ENCODE peak calls at places on chromosome 1, in nine cellular contexts. S is hepatocyte, F is MCF 10A, B is prostate gland, U is HFF-Myc, G is pancreas, W is fibroblast of lung, L is HL-60, T is left ventricle myocardium inferior. K is an unnamed sample.

GRCh38 chr1:86741947-86742572 is 37.7 kb downstream of the SH3GLB1 start:
- DNase-seq in S (peak), F (peak), B (peak), U (no peak), G (no peak), W (no peak), L (no peak), T (no peak), K (no peak)

GRCh38 chr1:5983361-5984103 is 8.7 kb downstream of the NPHP4 start:
- DNase-seq in S (no peak), F (peak), B (no peak), U (peak), G (no peak), W (peak), L (no peak), T (no peak), K (no peak)

GRCh38 chr1:240947438-240948224 is 335.7 kb upstream of the GREM2 start:
- DNase-seq in S (peak), F (no peak), B (no peak), U (no peak), G (no peak), W (no peak), L (no peak), T (no peak), K (no peak)

GRCh38 chr1:2544093-2544874 is 11.9 kb upstream of the TNFRSF14 start:
- DNase-seq in S (no peak), F (no peak), B (no peak), U (no peak), G (no peak), W (peak), L (no peak), T (no peak), K (no peak)

GRCh38 chr1:215566556-215567490 is at the start of gene KCTD3:
- DNase-seq in S (peak), F (peak), B (peak), U (peak), G (peak), W (peak), L (peak), T (peak), K (no peak)

GRCh38 chr1:39977202-39977601 is 22.3 kb downstream of the MFSD2A start:
- DNase-seq in S (no peak), F (no peak), B (no peak), U (no peak), G (no peak), W (peak), L (no peak), T (no peak), K (no peak)

GRCh38 chr1:63679076-63679475 is 85.9 kb downstream of the PGM1 start:
- DNase-seq in S (no peak), F (no peak), B (no peak), U (no peak), G (no peak), W (peak), L (no peak), T (no peak), K (no peak)

GRCh38 chr1:203267347-203267846 is 37.9 kb upstream of the BTG2 start:
- DNase-seq in S (peak), F (peak), B (peak), U (peak), G (peak), W (peak), L (peak), T (peak), K (peak)

GRCh38 chr1:15180189-15180588 is 26.6 kb downstream of the TMEM51 start:
- DNase-seq in S (no peak), F (no peak), B (no peak), U (no peak), G (peak), W (peak), L (no peak), T (no peak), K (no peak)

GRCh38 chr1:54312874-54313316 is 93.3 kb downstream of the SSBP3 start:
- DNase-seq in S (peak), F (no peak), B (no peak), U (peak), G (no peak), W (peak), L (no peak), T (peak), K (no peak)

GRCh38 chr1:170032531-170033295 is 41.8 kb downstream of the KIFAP3 start:
- DNase-seq in S (no peak), F (peak), B (no peak), U (peak), G (no peak), W (peak), L (no peak), T (no peak), K (no peak)

GRCh38 chr1:187383366-187383765 is 554.6 kb downstream of the PLA2G4A start:
- DNase-seq in S (no peak), F (peak), B (no peak), U (no peak), G (no peak), W (no peak), L (no peak), T (no peak), K (no peak)
- TF ChIP-seq CTCF in S (no peak), F (no peak), B (no peak), U (no peak), G (no peak), W (no peak), L (no peak), T (no peak), K (peak)

GRCh38 chr1:156052862-156053769 is 482 bp downstream of the UBQLN4 start:
- DNase-seq in S (peak), F (peak), B (no peak), U (peak), G (peak), W (peak), L (peak), T (peak), K (peak)
- TF ChIP-seq CTCF in S (peak), F (peak), B (peak), U (peak), G (no peak), W (peak), L (no peak), T (peak), K (peak)

GRCh38 chr1:19398309-19398760 is 86.2 kb downstream of the SLC66A1 start:
- DNase-seq in S (peak), F (peak), B (no peak), U (peak), G (no peak), W (peak), L (no peak), T (no peak), K (no peak)
- TF ChIP-seq CTCF in S (peak), F (no peak), B (no peak), U (peak), G (no peak), W (peak), L (no peak), T (no peak), K (no peak)

DNA sequence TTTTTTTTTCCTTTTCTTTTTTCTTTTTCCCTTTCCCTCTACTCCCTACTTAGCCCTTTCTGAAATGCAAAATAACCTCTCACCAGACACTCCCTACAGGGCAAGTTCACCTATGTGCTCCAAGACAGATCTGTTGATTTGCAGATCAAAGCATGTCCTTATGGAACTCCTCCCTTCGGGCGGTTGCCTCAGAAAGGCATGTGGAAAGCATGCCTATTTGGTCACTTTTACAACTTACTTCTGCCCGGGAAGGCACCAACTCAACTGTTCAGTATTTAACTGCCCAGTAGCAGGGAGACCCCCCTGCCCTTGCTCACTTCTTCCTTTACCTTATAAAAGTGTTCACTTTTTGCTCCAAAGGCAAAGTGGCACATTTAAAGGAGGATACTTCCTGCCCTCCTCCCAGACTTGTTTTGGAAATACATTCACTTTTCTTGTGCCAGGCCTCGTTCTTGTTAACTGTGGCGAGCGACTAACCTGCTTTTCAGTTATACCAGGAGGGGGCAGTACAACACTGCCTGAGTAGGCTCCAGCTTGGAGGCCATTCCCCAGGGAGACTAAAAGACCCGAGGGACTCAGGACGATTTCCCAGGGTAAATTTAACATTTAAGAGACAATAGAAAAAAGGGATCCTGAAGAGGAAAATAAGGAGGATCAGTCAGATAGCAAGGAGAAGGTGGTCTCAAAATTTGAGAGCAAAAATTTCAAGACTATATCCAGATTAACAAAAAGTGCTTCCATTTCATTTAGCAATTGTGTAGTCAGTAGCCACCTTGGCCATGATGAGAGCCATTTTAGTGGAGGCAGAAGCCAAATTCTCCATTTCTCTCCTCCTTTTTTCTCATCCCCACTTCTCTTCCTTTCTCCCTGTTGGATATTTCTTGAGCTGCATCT is 12.3 kb upstream of the SLAMF7 start:
- DNase-seq in S (peak), F (peak), B (peak), U (peak), G (peak), W (peak), L (peak), T (no peak), K (peak)
- TF ChIP-seq CTCF in S (peak), F (peak), B (peak), U (peak), G (peak), W (peak), L (peak), T (peak), K (peak)

GRCh38 chr1:162305969-162306368 is 70.7 kb downstream of the SPATA46 start:
- DNase-seq in S (peak), F (peak), B (no peak), U (no peak), G (peak), W (peak), L (no peak), T (no peak), K (no peak)
- TF ChIP-seq CTCF in S (no peak), F (no peak), B (no peak), U (no peak), G (no peak), W (no peak), L (no peak), T (no peak), K (no peak)

DNA sequence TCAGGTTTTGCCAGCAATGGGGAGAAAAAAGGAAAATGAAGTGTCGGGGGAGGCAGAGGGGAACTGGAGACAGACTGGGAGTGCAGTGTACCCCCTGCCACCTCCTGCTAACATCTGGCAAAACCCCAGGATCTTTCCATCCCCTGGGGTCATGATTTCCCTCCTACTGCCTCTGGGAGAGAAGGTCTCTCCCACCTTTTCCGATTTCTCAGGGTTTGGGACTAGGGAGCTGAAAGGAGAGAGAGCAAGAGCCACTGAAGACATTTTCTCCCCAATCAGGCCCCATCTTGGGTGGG is 5.1 kb downstream of the FHL3 start:
- DNase-seq in S (no peak), F (no peak), B (no peak), U (no peak), G (no peak), W (no peak), L (no peak), T (no peak), K (no peak)
- TF ChIP-seq CTCF in S (no peak), F (no peak), B (no peak), U (no peak), G (no peak), W (no peak), L (no peak), T (no peak), K (no peak)

DNA sequence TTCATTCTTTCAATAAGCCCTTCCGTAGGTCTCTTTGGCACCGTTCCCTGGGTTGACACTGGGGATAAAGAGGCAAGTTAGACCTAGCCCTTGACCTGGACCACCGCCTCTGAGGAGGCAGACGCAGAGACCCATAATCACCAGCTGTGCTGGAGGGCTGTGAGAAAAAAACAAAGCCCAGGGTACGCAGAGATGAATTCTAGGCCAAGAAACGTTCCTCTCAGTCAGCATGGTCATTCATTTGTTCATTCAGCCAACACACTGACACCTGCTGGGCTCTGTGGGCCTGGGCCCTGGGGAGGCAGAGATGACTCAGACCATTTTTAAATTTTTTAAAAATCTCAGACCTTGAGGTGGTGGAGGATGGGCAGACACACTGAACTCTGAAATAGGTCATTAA is 26.3 kb upstream of the TRABD2B start:
- DNase-seq in S (no peak), F (no peak), B (no peak), U (no peak), G (no peak), W (no peak), L (no peak), T (no peak), K (no peak)
- TF ChIP-seq CTCF in S (no peak), F (no peak), B (no peak), U (no peak), G (no peak), W (no peak), L (no peak), T (no peak), K (no peak)

DNA sequence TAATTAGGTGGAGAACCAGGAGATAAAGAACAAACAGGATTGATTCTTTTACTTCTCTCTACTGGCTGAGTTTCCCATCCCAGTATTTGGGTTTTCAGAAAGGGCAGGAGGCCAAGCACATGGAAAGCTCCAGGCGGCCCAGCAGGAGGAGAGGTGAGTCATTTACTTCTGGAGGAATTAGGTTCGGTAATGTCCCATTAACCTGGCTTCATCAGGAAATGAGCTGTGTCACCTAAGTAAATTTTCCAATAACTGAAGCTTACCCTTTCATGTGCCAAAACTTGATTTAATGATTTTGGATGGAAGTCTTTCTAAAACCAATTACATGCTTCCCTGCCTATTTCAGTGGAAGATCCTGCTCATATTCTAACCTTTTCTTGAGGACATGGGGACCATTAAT is 257.6 kb upstream of the USP24 start:
- DNase-seq in S (no peak), F (peak), B (no peak), U (no peak), G (no peak), W (peak), L (no peak), T (no peak), K (no peak)
- TF ChIP-seq CTCF in S (no peak), F (no peak), B (no peak), U (no peak), G (no peak), W (no peak), L (no peak), T (no peak), K (no peak)

K was measured in GM10248.